ENCODE peak calls at places on chromosomes 12 and 14, in six cellular contexts. D, U, R, V, W and T are unnamed samples.
A peak's percentile ranks its signal among the peaks of the same experiment; 100 is the strongest.

GRCh38 chr14:36198378-36198777 is 21.9 kb upstream of the PTCSC3 start:
- DNase-seq in D (no peak), U (no peak), R (no peak), V (no peak), W (no peak), T (no peak)

GRCh38 chr14:103434868-103435442 is 49.7 kb downstream of the MARK3 start:
- DNase-seq in D (no peak), U (no peak), R (no peak), V (no peak), W (no peak), T (no peak)

GRCh38 chr14:71117839-71118743 is 210.8 kb downstream of the PCNX1 start:
- DNase-seq in D (no peak), U (peak; percentile 39), R (no peak), V (no peak), W (peak; percentile 85), T (peak; percentile 57)

GRCh38 chr14:89509891-89510290 is 92.9 kb upstream of the FOXN3 start:
- DNase-seq in D (no peak), U (no peak), R (no peak), V (no peak), W (peak; percentile 26), T (peak; percentile 64)

GRCh38 chr14:100375273-100375962 is 52.3 kb downstream of the SLC25A47 start:
- DNase-seq in D (no peak), U (peak; percentile 92), R (peak; percentile 86), V (peak; percentile 87), W (peak; percentile 100), T (peak; percentile 99)

GRCh38 chr14:74618078-74618952 is 6.3 kb upstream of the LTBP2 start:
- DNase-seq in D (no peak), U (peak; percentile 43), R (no peak), V (no peak), W (peak; percentile 58), T (peak; percentile 84)

GRCh38 chr14:20427231-20428009 is 8.5 kb downstream of the KLHL33 start:
- DNase-seq in D (no peak), U (peak; percentile 86), R (no peak), V (no peak), W (peak; percentile 59), T (peak; percentile 37)

GRCh38 chr14:37172024-37172869 is at the start of gene SLC25A21:
- DNase-seq in D (peak; percentile 85), U (no peak), R (peak; percentile 76), V (peak; percentile 87), W (peak; percentile 81), T (peak; percentile 79)

GRCh38 chr12:54160050-54160449 is 28.7 kb downstream of the SMUG1 start:
- DNase-seq in D (no peak), U (no peak), R (no peak), V (no peak), W (no peak), T (no peak)

GRCh38 chr14:38065101-38065762 is 142.5 kb upstream of the SSTR1 start:
- DNase-seq in D (no peak), U (peak; percentile 0), R (no peak), V (no peak), W (no peak), T (no peak)

GRCh38 chr12:16560273-16560672 is 45.7 kb downstream of the LMO3 start:
- DNase-seq in D (no peak), U (no peak), R (no peak), V (no peak), W (no peak), T (no peak)

GRCh38 chr14:98133806-98134205 is 1138.2 kb downstream of the BCL11B start:
- DNase-seq in D (no peak), U (no peak), R (peak; percentile 16), V (no peak), W (no peak), T (no peak)

GRCh38 chr12:110115675-110116074 is 8.5 kb upstream of the IFT81 start:
- DNase-seq in D (no peak), U (no peak), R (no peak), V (no peak), W (no peak), T (no peak)

GRCh38 chr14:104107611-104108569 is 22.4 kb downstream of the ASPG start:
- DNase-seq in D (no peak), U (no peak), R (no peak), V (peak; percentile 47), W (no peak), T (no peak)

DNA sequence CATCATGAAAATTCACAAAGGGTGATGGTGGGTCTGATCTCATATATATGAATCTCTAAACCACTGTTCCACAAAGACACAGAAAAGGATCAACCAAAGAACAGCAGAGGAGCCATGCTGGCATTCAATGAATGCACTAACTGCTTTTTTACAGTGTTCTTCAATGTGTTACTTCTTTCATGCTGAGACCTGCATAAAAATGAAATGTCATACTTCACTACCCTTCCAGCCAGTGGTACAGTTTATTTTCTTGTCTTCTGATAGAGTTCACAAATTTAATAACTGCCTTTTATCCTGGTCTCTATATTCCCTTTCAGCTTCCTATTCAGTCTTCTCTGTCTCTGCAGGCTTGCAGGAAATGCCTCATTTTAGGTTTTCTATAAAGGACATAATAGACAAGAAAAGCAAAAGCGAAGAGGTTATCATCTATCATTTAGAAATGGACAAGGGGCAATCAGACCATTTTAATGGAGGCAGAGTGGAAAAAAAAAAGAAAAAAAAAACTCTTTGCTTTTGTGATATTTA is 836.7 kb upstream of the FOXG1 start:
- DNase-seq in D (no peak), U (no peak), R (no peak), V (no peak), W (no peak), T (no peak)
- H3K4me3 ChIP-seq in D (no peak overlapping the region), U (no peak overlapping the region), R (no peak overlapping the region), V (no peak overlapping the region), W (no peak overlapping the region), T (no peak overlapping the region)

DNA sequence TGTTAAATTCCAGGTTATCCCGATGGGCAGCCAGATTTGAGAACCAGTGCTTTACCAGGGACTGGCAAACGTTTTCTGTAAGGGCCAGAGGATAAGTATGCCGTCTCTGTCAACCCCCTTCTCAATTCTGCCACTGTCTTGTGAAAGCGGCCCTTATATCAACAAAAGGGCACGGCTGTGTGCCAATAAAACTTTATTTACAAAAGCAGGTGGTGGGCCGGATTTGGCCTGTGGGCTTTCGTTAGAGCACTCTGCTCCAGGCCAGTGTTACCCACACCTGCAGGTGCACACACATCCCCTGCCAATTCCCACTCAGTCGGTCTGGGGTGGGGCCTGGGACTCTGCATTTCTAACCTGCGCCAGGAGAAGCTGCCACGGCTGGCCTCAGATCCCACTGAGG is 111.2 kb downstream of the RFLNA start:
- DNase-seq in D (no peak), U (no peak), R (no peak), V (no peak), W (no peak), T (no peak)
- TF ChIP-seq CTCF in D (no peak), U (no peak), R (no peak), V (no peak), W (no peak), T (no peak)

GRCh38 chr14:65255029-65255545 is 152.8 kb upstream of the MAX start:
- DNase-seq in D (no peak), U (no peak), R (no peak), V (no peak), W (peak; percentile 75), T (peak; percentile 58)

GRCh38 chr14:65249471-65250161 is 147.3 kb upstream of the MAX start:
- DNase-seq in D (no peak), U (no peak), R (no peak), V (no peak), W (no peak), T (no peak)

GRCh38 chr14:65251213-65251612 is 148.9 kb upstream of the MAX start:
- DNase-seq in D (no peak), U (no peak), R (no peak), V (no peak), W (peak; percentile 99), T (peak; percentile 100)

GRCh38 chr14:65250162-65250495 is 147.8 kb upstream of the MAX start:
- DNase-seq in D (no peak), U (no peak), R (no peak), V (no peak), W (no peak), T (no peak)

DNA sequence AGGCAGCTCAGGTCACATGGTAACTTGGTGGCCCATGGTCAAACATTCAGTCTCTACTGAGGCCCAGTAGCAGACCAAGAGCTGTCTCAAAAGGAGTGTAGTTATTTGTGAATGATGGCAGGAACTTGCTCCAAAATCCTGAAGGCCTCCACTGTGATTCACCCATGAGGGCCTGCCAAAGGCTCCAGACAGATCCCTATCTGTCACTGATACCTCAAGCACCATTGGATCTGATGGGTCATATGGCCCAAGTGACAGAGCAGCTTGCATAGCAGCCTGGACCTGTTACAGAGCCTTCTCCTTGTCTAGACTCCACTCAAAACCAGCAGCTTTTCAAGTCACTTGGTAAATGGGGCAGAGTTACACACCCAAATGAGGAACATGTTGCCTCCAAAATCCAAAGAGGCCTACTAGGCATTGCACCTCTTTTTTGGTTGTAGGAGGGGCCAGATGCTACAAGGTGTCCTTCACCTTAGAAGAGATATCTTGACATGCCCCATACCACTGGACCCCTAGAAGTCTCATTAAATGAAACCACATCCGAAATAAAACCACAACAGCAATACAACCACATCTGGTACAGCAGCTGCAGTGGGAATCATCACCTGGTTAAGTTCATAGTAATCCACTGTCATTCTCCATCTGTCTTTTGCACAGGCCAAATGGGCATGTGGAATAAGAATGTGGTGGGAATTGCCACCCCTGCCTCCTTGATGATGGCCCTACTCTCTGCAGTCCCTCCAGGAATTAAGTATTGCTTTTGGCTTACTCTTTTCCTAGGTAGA is 150.3 kb upstream of the MAX start:
- DNase-seq in D (no peak), U (no peak), R (peak; percentile 21), V (no peak), W (no peak), T (peak; percentile 46)
- H3K4me3 ChIP-seq in D (no peak overlapping the region), U (no peak overlapping the region), R (no peak overlapping the region), V (no peak overlapping the region), W (no peak overlapping the region), T (no peak overlapping the region)

GRCh38 chr12:108825205-108825950 is 32.0 kb downstream of the SSH1 start:
- DNase-seq in D (no peak), U (peak; percentile 24), R (peak; percentile 55), V (no peak), W (peak; percentile 65), T (peak; percentile 61)

GRCh38 chr12:108827941-108828340 is 29.4 kb downstream of the SSH1 start:
- DNase-seq in D (no peak), U (no peak), R (no peak), V (no peak), W (no peak), T (no peak)

GRCh38 chr12:108826807-108827721 is 30.3 kb downstream of the SSH1 start:
- DNase-seq in D (no peak), U (no peak), R (no peak), V (no peak), W (peak; percentile 69), T (no peak)

GRCh38 chr12:108823804-108824203 is 33.6 kb downstream of the SSH1 start:
- DNase-seq in D (no peak), U (no peak), R (no peak), V (no peak), W (peak; percentile 58), T (no peak)

DNA sequence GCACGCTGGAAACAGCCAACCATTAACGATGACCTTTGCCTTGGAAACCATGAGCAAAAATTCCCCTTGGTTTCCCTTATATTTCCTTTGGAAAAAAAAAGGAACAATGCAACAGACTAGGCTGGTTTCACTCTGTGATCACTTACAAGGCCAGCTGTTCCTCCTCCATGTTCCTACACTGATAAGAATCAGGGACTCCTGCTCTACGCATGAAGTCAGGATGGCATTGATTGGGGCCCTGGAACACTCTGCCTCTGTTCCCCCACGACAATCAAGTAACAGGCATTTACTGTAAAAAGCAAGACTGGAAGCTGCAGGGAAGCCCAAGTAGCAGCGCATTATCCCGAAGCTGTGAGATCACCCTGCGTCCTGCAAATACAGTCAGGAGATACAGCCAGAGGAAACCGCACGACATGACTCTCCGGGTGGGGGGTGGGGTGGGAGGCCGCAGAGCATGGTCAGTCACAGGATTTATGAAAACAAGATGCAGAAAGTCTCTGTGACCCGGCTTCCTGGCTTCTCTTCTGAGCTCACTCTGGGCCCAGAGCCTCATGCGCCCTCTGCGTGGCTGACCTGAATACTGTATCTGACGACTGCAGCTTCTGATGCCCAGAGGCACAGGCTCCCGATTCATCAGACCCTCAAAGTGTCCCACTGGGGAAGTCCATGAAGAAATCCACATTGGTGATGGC is 31.1 kb downstream of the SSH1 start:
- DNase-seq in D (no peak), U (no peak), R (peak; percentile 80), V (peak; percentile 88), W (peak; percentile 96), T (peak; percentile 98)
- TF ChIP-seq CTCF in D (no peak), U (no peak), R (no peak), V (no peak), W (peak; percentile 23), T (peak; percentile 41)